ENCODE peak calls at places on chromosome 13, in ten cellular contexts. G is SK-N-SH, X is astrocyte, K is kidney, E is fibroblast of lung, N is colonic mucosa, U is MM.1S, B is mammary epithelial cell, M is H1, D is PC-3. I is an unnamed sample.
A peak's percentile ranks its signal among the peaks of the same experiment; 100 is the strongest.

GRCh38 chr13:46521486-46521885 is 31.5 kb upstream of the LRCH1 start:
- DNase-seq in K (no peak), E (no peak), B (no peak), G (no peak), X (no peak), U (no peak), N (no peak), D (no peak), M (no peak), I (no peak)

GRCh38 chr13:45206340-45206739 is 5.5 kb upstream of the KCTD4 start:
- DNase-seq in M (no peak), D (peak; percentile 89), E (peak; percentile 98), K (no peak), X (peak; percentile 97), G (no peak), N (no peak), B (peak; percentile 96), U (no peak), I (no peak)

GRCh38 chr13:37680137-37680536 is 81.6 kb upstream of the POSTN start:
- DNase-seq in E (no peak), X (no peak), N (no peak), D (no peak), B (no peak), M (no peak), G (no peak), K (no peak), U (no peak), I (no peak)

GRCh38 chr13:79398915-79399314 is 7.1 kb downstream of the RBM26 start:
- DNase-seq in B (peak; percentile 64), X (no peak), M (no peak), K (no peak), E (peak; percentile 24), N (no peak), D (peak; percentile 33), G (no peak), U (no peak), I (no peak)

GRCh38 chr13:27971236-27971645 is 2.1 kb upstream of the CDX2 start:
- DNase-seq in K (no peak), M (peak; percentile 84), N (peak; percentile 60), E (no peak), D (no peak), X (no peak), U (no peak), G (peak; percentile 12), B (no peak), I (peak; percentile 95)

GRCh38 chr13:30869491-30869890 is 36.6 kb upstream of the MEDAG start:
- DNase-seq in G (no peak), M (no peak), X (peak; percentile 52), N (no peak), K (no peak), U (no peak), E (peak; percentile 61), D (no peak), B (no peak), I (no peak)

GRCh38 chr13:74191036-74191809 is 57.0 kb upstream of the KLF12 start:
- DNase-seq in G (no peak), N (no peak), X (peak; percentile 33), M (no peak), K (peak; percentile 53), D (no peak), B (no peak), U (no peak), E (peak; percentile 44), I (peak; percentile 18)

GRCh38 chr13:102650444-102650843 is 44.4 kb downstream of the METTL21C start:
- DNase-seq in D (no peak), G (no peak), M (no peak), X (no peak), N (no peak), U (no peak), B (no peak), E (no peak), K (no peak), I (no peak)

GRCh38 chr13:95784891-95785290 is 108.0 kb downstream of the DNAJC3 start:
- DNase-seq in B (peak; percentile 31), K (no peak), N (no peak), G (peak; percentile 26), D (peak; percentile 36), U (no peak), E (peak; percentile 69), X (peak; percentile 62), M (no peak), I (no peak)

GRCh38 chr13:44848956-44849748 is 140.1 kb downstream of the NUFIP1 start:
- DNase-seq in B (no peak), M (no peak), X (peak; percentile 16), U (no peak), G (no peak), K (peak; percentile 78), N (no peak), E (peak; percentile 29), D (no peak), I (no peak)

GRCh38 chr13:24217601-24218281 is 57.2 kb downstream of the SPATA13 start:
- DNase-seq in G (no peak), N (peak; percentile 79), D (peak; percentile 59), X (peak; percentile 6), U (peak; percentile 40), B (no peak), M (no peak), K (peak; percentile 81), E (peak; percentile 9), I (no peak)

GRCh38 chr13:29937836-29938235 is 87.4 kb upstream of the UBL3 start:
- DNase-seq in U (no peak), M (no peak), K (no peak), N (no peak), D (no peak), E (no peak), B (no peak), G (no peak), X (no peak), I (no peak)

GRCh38 chr13:58960909-58961308 is 1202.8 kb downstream of the DIAPH3 start:
- DNase-seq in N (no peak), U (no peak), E (peak; percentile 41), X (peak; percentile 15), K (no peak), M (no peak), B (no peak), D (peak; percentile 7), G (peak; percentile 25), I (peak; percentile 32)

GRCh38 chr13:79678100-79678499 is 197.1 kb downstream of the NDFIP2 start:
- DNase-seq in N (no peak), M (no peak), G (no peak), U (no peak), D (peak; percentile 38), E (peak; percentile 72), K (no peak), X (peak; percentile 62), B (peak; percentile 26), I (no peak)

GRCh38 chr13:75357576-75358295 is 124.2 kb downstream of the TBC1D4 start:
- DNase-seq in U (peak; percentile 62), B (peak; percentile 51), E (peak; percentile 66), K (no peak), D (peak; percentile 76), M (peak; percentile 53), X (peak; percentile 56), N (no peak), G (peak; percentile 74), I (peak; percentile 77)

GRCh38 chr13:25733061-25733491 is 318.7 kb downstream of the SHISA2 start:
- DNase-seq in D (peak; percentile 68), X (peak; percentile 83), G (no peak), K (no peak), N (no peak), U (no peak), B (peak; percentile 71), M (no peak), E (peak; percentile 85), I (no peak)

GRCh38 chr13:101751488-101751887 is 299.0 kb downstream of the ITGBL1 start:
- DNase-seq in M (no peak), U (peak; percentile 75), G (peak; percentile 31), K (no peak), N (no peak), X (peak; percentile 60), E (peak; percentile 59), B (peak; percentile 66), D (peak; percentile 92), I (no peak)

GRCh38 chr13:44117351-44117750 is 237.6 kb downstream of the LACC1 start:
- DNase-seq in M (no peak), D (no peak), B (no peak), K (no peak), E (peak; percentile 50), G (no peak), X (peak; percentile 47), U (peak; percentile 36), N (no peak), I (no peak)

GRCh38 chr13:77207943-77208342 is 119.0 kb downstream of the MYCBP2 start:
- DNase-seq in G (no peak), X (peak; percentile 91), K (no peak), U (no peak), B (peak; percentile 82), M (no peak), E (peak; percentile 92), N (no peak), D (peak; percentile 10), I (no peak)

DNA sequence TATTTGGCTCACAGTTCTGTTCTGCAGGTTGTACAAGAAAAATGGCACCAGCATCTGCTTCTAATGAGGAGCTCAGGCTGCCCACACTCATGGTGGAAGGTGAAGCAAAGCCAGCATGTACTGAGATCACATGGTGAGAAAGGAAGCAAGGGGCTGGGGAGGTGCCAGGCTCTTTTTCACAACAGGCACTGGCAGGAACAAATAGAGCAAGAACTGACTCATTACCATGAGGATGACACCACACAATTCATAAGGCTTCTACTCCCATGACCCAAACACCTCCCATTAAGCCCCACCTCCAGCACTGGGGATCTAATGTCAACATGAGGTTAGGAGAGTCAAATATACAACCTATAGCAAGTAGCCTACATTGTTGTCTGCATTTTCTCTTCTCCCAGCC is 522.6 kb downstream of the RFC3 start:
- DNase-seq in E (peak; percentile 30), M (no peak), D (peak; percentile 85), X (no peak), K (no peak), B (peak; percentile 90), U (no peak), N (no peak), G (no peak), I (no peak)
- H3K4me3 ChIP-seq in E (no peak overlapping the region), M (no peak overlapping the region), D (no peak overlapping the region), X (no peak overlapping the region), K (no peak overlapping the region), B (no peak overlapping the region), U (no peak overlapping the region), N (no peak overlapping the region), G (no peak overlapping the region), I (no peak overlapping the region)

GRCh38 chr13:110869805-110870706 is 44.8 kb downstream of the ANKRD10 start:
- DNase-seq in X (peak; percentile 100), E (peak; percentile 100), D (peak; percentile 98), M (peak; percentile 59), B (peak; percentile 100), G (peak; percentile 58), U (no peak), N (peak; percentile 79), K (peak; percentile 95), I (peak; percentile 46)
- TF ChIP-seq CTCF in X (no peak), E (peak; percentile 13), D (peak; percentile 15), M (peak; percentile 26), B (no peak), G (no peak), U (no peak), N (no peak), K (peak; percentile 10), I (no peak)

GRCh38 chr13:41652735-41653361 is 195.5 kb downstream of the RGCC start:
- DNase-seq in N (no peak), X (no peak), G (peak; percentile 60), U (no peak), M (no peak), B (peak; percentile 26), E (peak; percentile 60), K (no peak), D (peak; percentile 60), I (peak; percentile 33)
- H3K9ac ChIP-seq in N (no peak overlapping the region), X (no peak overlapping the region), G (no peak overlapping the region), U (no peak overlapping the region), M (no peak overlapping the region), B (no peak overlapping the region), E (no peak overlapping the region), K (no peak overlapping the region), D (no peak overlapping the region), I (no peak overlapping the region)

GRCh38 chr13:114128348-114128623 is 4.1 kb downstream of the RASA3 start:
- DNase-seq in X (no peak), U (no peak), K (peak; percentile 68), D (no peak), N (no peak), G (no peak), M (no peak), B (no peak), E (no peak), I (no peak)
- H3K4me3 ChIP-seq in X (peak overlapping the region; percentile 99), U (no peak overlapping the region), K (no peak overlapping the region), D (no peak overlapping the region), N (peak overlapping the region; percentile 16), G (no peak overlapping the region), M (no peak overlapping the region), B (no peak overlapping the region), E (no peak overlapping the region), I (no peak overlapping the region)

I was measured in neural progenitor cell.